ENCODE peak calls at places on chromosomes 1 and 21, in five cellular contexts. P is fibroblast of pulmonary artery, C is GM12865, I is tibial artery, D is body of pancreas. R is an unnamed sample.

GRCh38 chr1:234881893-234882771 is 246.5 kb downstream of the TOMM20 start:
- DNase-seq in P (no peak), C (peak), I (no peak), D (no peak), R (no peak)

GRCh38 chr1:46484783-46485490 is 4.7 kb upstream of the DMBX1 start:
- DNase-seq in P (no peak), C (no peak), I (no peak), D (no peak), R (no peak)

GRCh38 chr1:206829875-206830274 is 35.5 kb upstream of the IL20 start:
- DNase-seq in P (no peak), C (peak), I (no peak), D (no peak), R (no peak)

GRCh38 chr1:231240531-231240882 is 505 bp upstream of the GNPAT start:
- DNase-seq in P (no peak), C (no peak), I (no peak), D (no peak), R (no peak)

GRCh38 chr21:31894441-31894840 is 21.6 kb downstream of the HUNK start:
- DNase-seq in P (no peak), C (no peak), I (no peak), D (no peak), R (no peak)

GRCh38 chr1:221039616-221040015 is 160.4 kb downstream of the HLX start:
- DNase-seq in P (peak), C (no peak), I (no peak), D (no peak), R (no peak)

GRCh38 chr1:243596441-243597183 is 253.4 kb downstream of the AKT3 start:
- DNase-seq in P (peak), C (peak), I (no peak), D (no peak), R (no peak)

GRCh38 chr1:177065430-177065829 is 99.1 kb downstream of the ASTN1 start:
- DNase-seq in P (no peak), C (no peak), I (no peak), D (no peak), R (no peak)

GRCh38 chr21:44902268-44903053 is 18.2 kb downstream of the ITGB2 start:
- DNase-seq in P (no peak), C (no peak), I (no peak), D (no peak), R (no peak)

GRCh38 chr21:36155603-36156338 is 853 bp upstream of the DOP1B start:
- DNase-seq in P (no peak), C (peak), I (peak), D (peak), R (peak)

GRCh38 chr1:94947453-94947852 is 20.5 kb upstream of the CNN3 start:
- DNase-seq in P (peak), C (no peak), I (no peak), D (no peak), R (no peak)

GRCh38 chr1:215682232-215682631 is 115.1 kb downstream of the KCTD3 start:
- DNase-seq in P (no peak), C (no peak), I (no peak), D (no peak), R (no peak)

GRCh38 chr1:87318056-87318650 is 10.5 kb upstream of the LMO4 start:
- DNase-seq in P (no peak), C (peak), I (no peak), D (no peak), R (no peak)

GRCh38 chr21:29092102-29092959 is 18.9 kb upstream of the CCT8 start:
- DNase-seq in P (peak), C (no peak), I (no peak), D (no peak), R (no peak)
- TF ChIP-seq CTCF in P (peak), C (no peak), I (no peak), D (no peak), R (no peak)

GRCh38 chr1:36572906-36573305 is 90.2 kb upstream of the CSF3R start:
- DNase-seq in P (no peak), C (no peak), I (no peak), D (no peak), R (peak)

GRCh38 chr1:36579049-36579448 is 96.3 kb upstream of the CSF3R start:
- DNase-seq in P (no peak), C (no peak), I (no peak), D (no peak), R (no peak)

GRCh38 chr1:36573445-36573844 is 90.7 kb upstream of the CSF3R start:
- DNase-seq in P (no peak), C (no peak), I (no peak), D (no peak), R (peak)

GRCh38 chr1:36576118-36576517 is 93.4 kb upstream of the CSF3R start:
- DNase-seq in P (peak), C (peak), I (no peak), D (peak), R (peak)

DNA sequence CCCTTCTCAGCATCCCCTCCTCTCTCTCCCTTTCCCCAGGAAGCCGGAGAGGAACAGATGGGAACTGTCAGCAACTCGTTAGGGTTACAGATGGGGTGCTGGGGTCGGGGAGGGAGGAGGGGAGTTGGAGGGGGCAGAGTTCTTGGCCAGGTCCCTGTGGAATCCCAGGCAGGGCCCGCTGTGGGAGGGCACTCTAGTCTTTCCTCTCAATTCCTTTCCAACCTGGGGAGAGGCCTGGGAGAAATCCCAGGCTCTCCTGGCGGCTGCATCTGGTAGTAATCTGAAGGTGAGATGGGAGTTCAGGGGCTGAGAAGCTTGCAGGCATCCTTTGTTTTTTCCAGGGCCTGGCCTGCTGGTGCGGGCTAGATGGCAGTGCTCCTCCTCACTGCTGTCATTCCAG is 94.0 kb upstream of the CSF3R start:
- DNase-seq in P (no peak), C (no peak), I (no peak), D (no peak), R (no peak)
- TF ChIP-seq CTCF in P (no peak), C (no peak), I (no peak), D (no peak), R (no peak)

GRCh38 chr21:34762761-34763160 is 94.0 kb downstream of the CLIC6 start:
- DNase-seq in P (peak), C (no peak), I (no peak), D (no peak), R (no peak)
- TF ChIP-seq CTCF in P (no peak), C (no peak), I (no peak), D (no peak), R (no peak)

DNA sequence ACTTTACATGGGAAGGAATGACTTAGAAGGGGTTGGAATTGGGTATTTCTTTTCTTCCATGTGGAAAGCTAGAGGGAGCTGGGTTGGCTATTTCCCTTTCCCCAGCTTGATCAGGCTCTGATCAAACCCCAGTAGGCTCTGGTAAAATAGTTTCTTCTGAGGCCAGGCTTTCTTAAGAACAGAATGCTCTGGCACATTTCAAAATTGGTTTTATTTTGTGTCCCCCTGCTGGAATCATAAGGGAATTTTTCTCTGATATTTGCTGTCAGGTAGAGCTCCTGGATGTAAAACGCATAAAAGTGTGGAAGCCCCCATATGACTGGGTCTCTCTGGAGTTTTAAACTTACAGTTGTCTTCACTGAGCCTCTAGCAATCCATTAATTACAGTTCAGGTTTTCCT is 17.1 kb upstream of the APOBEC4 start:
- DNase-seq in P (no peak), C (no peak), I (no peak), D (no peak), R (no peak)
- TF ChIP-seq CTCF in P (peak), C (no peak), I (no peak), D (no peak), R (no peak)

DNA sequence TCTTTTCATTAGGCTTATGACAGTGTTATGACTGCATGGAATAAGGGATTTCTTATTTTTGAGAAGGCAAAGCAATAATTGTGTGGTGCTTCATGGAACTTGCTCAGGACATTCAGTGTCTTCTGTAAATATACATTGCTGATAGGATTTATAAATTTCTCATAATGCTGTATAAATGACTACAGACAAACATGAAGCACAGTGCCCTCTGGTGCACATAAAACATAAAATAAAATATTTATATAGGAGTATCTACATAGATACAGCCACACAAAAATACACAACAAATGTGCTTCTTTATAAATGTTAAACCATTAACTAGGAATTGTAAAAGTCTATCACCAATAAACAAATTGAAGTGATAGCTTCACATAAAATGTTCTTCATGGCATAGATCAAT is 24.1 kb downstream of the BRINP3 start:
- DNase-seq in P (peak), C (no peak), I (no peak), D (no peak), R (no peak)
- TF ChIP-seq CTCF in P (peak), C (no peak), I (no peak), D (no peak), R (no peak)

GRCh38 chr1:91026777-91027176 is 4.9 kb upstream of the ZNF644 start:
- DNase-seq in P (peak), C (no peak), I (no peak), D (no peak), R (no peak)
- TF ChIP-seq CTCF in P (peak), C (no peak), I (no peak), D (no peak), R (peak)

DNA sequence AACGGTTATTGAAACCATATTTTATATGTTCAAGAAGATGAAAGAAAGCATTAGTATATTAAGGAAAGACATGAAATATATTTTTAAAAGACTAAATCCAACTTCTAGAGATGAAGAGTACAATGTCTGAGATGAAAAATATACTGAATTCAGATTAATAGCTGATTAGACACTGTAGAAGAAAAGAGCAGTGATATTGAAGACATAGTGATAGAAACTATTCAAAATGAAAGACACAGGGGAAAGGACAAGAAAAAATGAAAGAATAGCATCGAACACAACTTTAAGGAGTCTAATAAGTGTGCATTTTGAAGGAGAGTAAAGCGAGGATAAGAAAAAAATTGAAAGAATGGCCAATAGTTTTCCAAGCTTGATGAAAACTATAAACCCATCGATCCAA is 11.2 kb upstream of the IFNAR1 start:
- DNase-seq in P (no peak), C (no peak), I (no peak), D (no peak), R (no peak)
- TF ChIP-seq CTCF in P (no peak), C (no peak), I (no peak), D (no peak), R (no peak)

GRCh38 chr1:50048791-50049190 is 25.0 kb upstream of the AGBL4 start:
- DNase-seq in P (no peak), C (no peak), I (no peak), D (no peak), R (no peak)

GRCh38 chr1:50047916-50048694 is 24.4 kb upstream of the AGBL4 start:
- DNase-seq in P (no peak), C (no peak), I (no peak), D (peak), R (peak)
- TF ChIP-seq CTCF in P (no peak), C (no peak), I (no peak), D (peak), R (no peak)

DNA sequence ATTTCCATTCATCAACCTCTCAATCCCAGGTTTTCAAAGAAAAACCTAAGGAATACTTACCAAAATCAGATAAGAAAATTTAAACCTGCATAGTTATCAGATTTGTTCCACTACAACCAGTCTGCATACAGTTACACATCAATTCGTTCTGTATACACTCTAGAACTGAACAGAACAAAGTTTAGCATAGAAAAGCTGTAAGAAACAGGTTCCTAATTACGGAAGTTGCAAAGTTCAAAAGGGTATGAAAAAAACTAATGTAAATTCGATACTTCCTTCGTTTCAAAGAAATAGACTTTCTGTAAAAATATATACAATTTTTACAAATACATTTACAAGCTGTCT is 3.1 kb downstream of the MCL1 start:
- DNase-seq in P (peak), C (no peak), I (no peak), D (no peak), R (no peak)
- TF ChIP-seq CTCF in P (no peak), C (no peak), I (no peak), D (no peak), R (no peak)

DNA sequence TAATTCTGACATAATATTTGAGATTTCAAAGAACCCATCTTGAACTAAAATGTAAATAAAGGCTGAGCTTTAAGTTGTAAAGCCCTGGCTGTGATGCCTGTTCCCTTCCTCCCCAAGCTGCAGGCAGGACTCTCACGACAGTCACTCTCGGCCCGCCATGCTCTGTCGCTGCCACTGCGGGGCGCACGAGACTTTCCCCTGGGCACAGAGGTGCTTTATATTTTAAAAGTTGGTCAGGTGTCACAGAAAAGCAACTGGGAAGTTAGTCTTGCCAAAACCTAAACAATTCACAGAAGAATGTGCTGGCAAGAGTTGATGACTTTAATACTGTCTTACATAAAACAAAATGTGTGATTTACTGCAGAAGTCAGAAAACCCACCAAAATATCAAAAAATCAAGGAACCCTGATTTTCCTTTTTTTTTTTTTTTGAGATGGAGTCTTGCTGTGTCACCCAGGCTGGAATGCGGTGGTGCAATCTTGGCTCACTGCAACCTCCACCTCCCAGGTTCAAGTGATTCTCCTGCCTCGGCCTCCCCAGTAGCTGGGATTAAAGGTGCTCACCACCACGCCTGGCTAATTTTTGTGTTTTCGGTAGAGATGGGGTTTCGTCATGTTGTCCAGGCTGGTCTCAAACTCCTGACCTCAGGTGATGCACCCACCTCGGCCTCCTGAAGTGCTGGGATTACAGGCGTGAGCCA is 10.7 kb downstream of the LRRC47 start:
- DNase-seq in P (peak), C (peak), I (no peak), D (no peak), R (no peak)
- TF ChIP-seq CTCF in P (peak), C (peak), I (no peak), D (no peak), R (no peak)

R was measured in upper lobe of right lung.